ENCODE peak calls at places on chromosomes 5 and 9, in four cellular contexts. P is astrocyte of the spinal cord, U is mammary epithelial cell, D is MCF 10A. V is an unnamed sample.
A peak's percentile ranks its signal among the peaks of the same experiment; 100 is the strongest.

GRCh38 chr5:143557061-143557818 is 153.8 kb upstream of the NR3C1 start:
- DNase-seq in D (peak; percentile 49), U (peak; percentile 29), P (no peak), V (peak; percentile 77)

GRCh38 chr9:99377790-99378775 is 156.0 kb downstream of the SEC61B start:
- DNase-seq in U (no peak), P (peak; percentile 24), D (no peak), V (no peak)

GRCh38 chr9:117205806-117206205 is 209.1 kb downstream of the ASTN2 start:
- DNase-seq in U (no peak), P (no peak), D (no peak), V (no peak)

GRCh38 chr5:10563132-10563939 is 534 bp upstream of the ANKRD33B start:
- DNase-seq in P (no peak), U (peak; percentile 70), D (peak; percentile 58), V (peak; percentile 41)

GRCh38 chr9:92538541-92538940 is 2.8 kb upstream of the ECM2 start:
- DNase-seq in P (peak; percentile 70), U (peak; percentile 9), D (no peak), V (no peak)

GRCh38 chr9:133168432-133168831 is 4.7 kb upstream of the GBGT1 start:
- DNase-seq in U (no peak), P (no peak), D (no peak), V (peak; percentile 24)

GRCh38 chr9:108543251-108543768 is 312.5 kb downstream of the ACTL7B start:
- DNase-seq in U (peak; percentile 99), D (peak; percentile 90), P (no peak), V (peak; percentile 99)

GRCh38 chr5:41212935-41213334 is 397 bp downstream of the C6 start:
- DNase-seq in U (no peak), P (no peak), D (no peak), V (no peak)

GRCh38 chr5:124343451-124343867 is 403.0 kb downstream of the ZNF608 start:
- DNase-seq in D (peak; percentile 18), U (peak; percentile 88), P (peak; percentile 94), V (peak; percentile 21)

GRCh38 chr5:27702339-27702820 is 664.0 kb upstream of the CDH9 start:
- DNase-seq in D (peak; percentile 46), U (no peak), P (peak; percentile 86), V (peak; percentile 8)

GRCh38 chr5:142924135-142924883 is 154.1 kb downstream of the ARHGAP26 start:
- DNase-seq in P (peak; percentile 38), U (no peak), D (peak; percentile 57), V (no peak)

GRCh38 chr9:88494983-88495721 is 39.8 kb upstream of the NXNL2 start:
- DNase-seq in U (no peak), P (no peak), D (no peak), V (no peak)

GRCh38 chr5:113806823-113807222 is 293.3 kb downstream of the YTHDC2 start:
- DNase-seq in U (peak; percentile 3), D (peak; percentile 8), P (peak; percentile 11), V (peak; percentile 20)

GRCh38 chr9:33742051-33742450 is 53.3 kb upstream of the PRSS3 start:
- DNase-seq in D (no peak), U (no peak), P (no peak), V (no peak)

GRCh38 chr9:33739407-33739806 is 56.0 kb upstream of the PRSS3 start:
- DNase-seq in P (no peak), U (no peak), D (no peak), V (no peak)

GRCh38 chr9:33740075-33740474 is 55.3 kb upstream of the PRSS3 start:
- DNase-seq in P (no peak), U (no peak), D (no peak), V (no peak)

GRCh38 chr9:33737811-33738606 is 57.4 kb upstream of the PRSS3 start:
- DNase-seq in D (peak; percentile 71), U (peak; percentile 60), P (peak; percentile 55), V (peak; percentile 72)

DNA sequence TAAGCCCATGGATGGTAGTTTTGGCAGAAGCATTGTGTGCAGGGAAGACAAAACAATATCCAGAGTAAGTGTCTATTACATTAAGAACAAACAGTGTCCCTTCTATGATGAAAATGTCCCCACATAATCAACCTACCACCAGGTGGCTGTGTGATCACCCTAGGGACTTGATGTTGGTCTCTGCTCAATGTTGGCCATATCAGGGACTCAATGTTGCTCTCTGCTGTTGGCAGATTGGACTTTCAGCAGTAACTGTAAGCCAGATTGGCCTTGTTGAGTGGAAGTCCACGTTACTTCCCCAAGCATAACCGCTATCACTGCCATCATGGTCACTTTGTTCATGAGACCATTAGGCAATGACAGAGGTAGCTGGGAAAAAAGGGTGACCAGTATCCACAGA is 52.8 kb upstream of the PRSS3 start:
- DNase-seq in U (no peak), P (no peak), D (no peak), V (no peak)
- TF ChIP-seq CTCF in U (peak; percentile 4), P (no peak), D (no peak), V (peak; percentile 10)

DNA sequence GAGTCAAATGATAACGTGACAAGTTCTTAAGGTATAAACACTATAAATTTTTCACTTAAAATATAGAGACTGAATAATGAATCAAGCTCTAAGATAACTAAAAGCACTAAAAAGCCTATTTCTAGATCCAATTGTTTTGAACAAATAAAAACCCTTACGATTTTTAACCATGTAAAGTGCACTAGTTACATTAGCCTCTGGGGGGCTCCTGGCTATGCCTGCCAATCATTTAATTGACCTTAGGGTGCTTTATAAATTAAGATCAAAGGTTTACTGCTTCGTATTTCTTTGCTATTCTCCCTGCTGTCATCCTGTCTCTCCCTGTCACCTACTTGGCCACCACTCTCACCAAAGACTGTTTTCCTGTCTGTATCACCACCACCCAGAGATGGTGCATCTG is 133.4 kb downstream of the ESM1 start:
- DNase-seq in D (no peak), P (no peak), U (no peak), V (no peak)
- TF ChIP-seq CTCF in D (no peak), P (no peak), U (no peak), V (no peak)

DNA sequence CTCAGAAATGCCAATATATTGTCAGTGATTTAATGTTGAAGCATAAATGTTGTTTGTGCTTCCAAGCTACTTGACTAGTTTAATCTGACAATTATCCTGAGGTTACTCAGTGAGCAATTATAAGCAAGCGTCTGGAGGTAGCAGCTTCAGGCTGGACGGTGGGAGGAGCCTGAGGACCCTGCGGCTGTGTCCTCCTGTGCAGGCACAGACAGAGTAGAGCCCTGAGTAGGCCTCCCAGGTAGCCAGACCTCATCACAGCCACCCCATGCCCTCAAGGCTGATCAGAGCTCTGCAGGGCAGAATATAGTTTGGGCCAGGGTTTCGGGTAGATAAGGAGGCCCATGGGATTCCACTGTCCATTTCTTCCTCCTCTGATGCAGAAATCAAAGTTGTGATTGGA is 153.6 kb downstream of the DRD1 start:
- DNase-seq in U (no peak), P (no peak), D (no peak), V (no peak)
- TF ChIP-seq CTCF in U (no peak), P (no peak), D (no peak), V (no peak)

GRCh38 chr9:113373676-113374392 is 3.0 kb downstream of the HDHD3 start:
- DNase-seq in U (no peak), D (no peak), P (no peak), V (no peak)
- TF ChIP-seq CTCF in U (no peak), D (no peak), P (no peak), V (no peak)

GRCh38 chr5:103648086-103648485 is 85.5 kb upstream of the NUDT12 start:
- DNase-seq in P (no peak), U (no peak), D (no peak), V (no peak)
- TF ChIP-seq CTCF in P (no peak), U (peak; percentile 27), D (no peak), V (no peak)